ENCODE peak calls at places on chromosome 17, in six cellular contexts. H is HepG2, G is A549, Q is GM12878, O is K562, Y is upper lobe of left lung. W is an unnamed sample.

GRCh38 chr17:45223541-45224528 is 2.1 kb downstream of the FMNL1 start:
- ATAC-seq in H (no peak), G (no peak), Q (peak; percentile 14), O (no peak), Y (no peak), W (no peak)

GRCh38 chr17:50035421-50035879 is 20.5 kb upstream of the ITGA3 start:
- ATAC-seq in H (peak; percentile 87), G (peak; percentile 45), Q (no peak), O (peak; percentile 56), Y (peak; percentile 16), W (no peak)

GRCh38 chr17:18021372-18021771 is 17.6 kb downstream of the ATPAF2 start:
- ATAC-seq in H (no peak), G (no peak), Q (no peak), O (no peak), Y (no peak), W (no peak)

GRCh38 chr17:54891176-54891821 is 9.4 kb upstream of the TOM1L1 start:
- ATAC-seq in H (peak; percentile 94), G (peak; percentile 92), Q (peak; percentile 63), O (peak; percentile 96), Y (peak; percentile 53), W (no peak)

GRCh38 chr17:4998666-4999428 is 1.1 kb downstream of the KIF1C start:
- ATAC-seq in H (peak; percentile 69), G (peak; percentile 8), Q (peak; percentile 52), O (no peak), Y (no peak), W (no peak)

GRCh38 chr17:77916771-77917481 is 41.6 kb upstream of the TNRC6C start:
- ATAC-seq in H (peak; percentile 47), G (peak; percentile 64), Q (peak; percentile 88), O (no peak), Y (peak; percentile 82), W (peak; percentile 25)

GRCh38 chr17:202501-202951 is 21.1 kb upstream of the DOC2B start:
- ATAC-seq in H (no peak), G (no peak), Q (no peak), O (no peak), Y (no peak), W (no peak)

GRCh38 chr17:75557075-75557851 is 30.3 kb upstream of the MYO15B start:
- ATAC-seq in H (peak; percentile 89), G (peak; percentile 79), Q (peak; percentile 54), O (peak; percentile 85), Y (peak; percentile 18), W (no peak)

GRCh38 chr17:11742891-11743290 is 144.6 kb downstream of the DNAH9 start:
- ATAC-seq in H (peak; percentile 35), G (no peak), Q (no peak), O (no peak), Y (peak; percentile 32), W (no peak)

GRCh38 chr17:78163881-78164747 is 4.3 kb upstream of the SYNGR2 start:
- ATAC-seq in H (no peak), G (no peak), Q (no peak), O (no peak), Y (no peak), W (no peak)

GRCh38 chr17:60091908-60092331 is 13.2 kb upstream of the HEATR6 start:
- ATAC-seq in H (no peak), G (no peak), Q (peak; percentile 37), O (no peak), Y (peak; percentile 5), W (no peak)

GRCh38 chr17:33968350-33969044 is 286.6 kb upstream of the CCL2 start:
- ATAC-seq in H (no peak), G (no peak), Q (peak; percentile 84), O (peak; percentile 39), Y (no peak), W (no peak)

GRCh38 chr17:30368896-30369720 is 9.6 kb upstream of the CPD start:
- ATAC-seq in H (peak; percentile 70), G (no peak), Q (no peak), O (no peak), Y (peak; percentile 53), W (no peak)

GRCh38 chr17:78879679-78880186 is 23.3 kb downstream of the CEP295NL start:
- ATAC-seq in H (no peak), G (no peak), Q (no peak), O (no peak), Y (peak; percentile 68), W (peak; percentile 29)

GRCh38 chr17:73720187-73720834 is 76.1 kb upstream of the SDK2 start:
- ATAC-seq in H (peak; percentile 65), G (no peak), Q (no peak), O (no peak), Y (no peak), W (no peak)

GRCh38 chr17:3020381-3020780 is 43.0 kb downstream of the OR1D5 start:
- ATAC-seq in H (no peak), G (no peak), Q (no peak), O (no peak), Y (no peak), W (no peak)

GRCh38 chr17:3019761-3020160 is 43.6 kb downstream of the OR1D5 start:
- ATAC-seq in H (no peak), G (no peak), Q (no peak), O (no peak), Y (no peak), W (no peak)

GRCh38 chr17:3022197-3022596 is 41.2 kb downstream of the OR1D5 start:
- ATAC-seq in H (no peak), G (no peak), Q (no peak), O (no peak), Y (no peak), W (no peak)

GRCh38 chr17:3015890-3016289 is 47.5 kb downstream of the OR1D5 start:
- ATAC-seq in H (no peak), G (no peak), Q (no peak), O (no peak), Y (no peak), W (no peak)

DNA sequence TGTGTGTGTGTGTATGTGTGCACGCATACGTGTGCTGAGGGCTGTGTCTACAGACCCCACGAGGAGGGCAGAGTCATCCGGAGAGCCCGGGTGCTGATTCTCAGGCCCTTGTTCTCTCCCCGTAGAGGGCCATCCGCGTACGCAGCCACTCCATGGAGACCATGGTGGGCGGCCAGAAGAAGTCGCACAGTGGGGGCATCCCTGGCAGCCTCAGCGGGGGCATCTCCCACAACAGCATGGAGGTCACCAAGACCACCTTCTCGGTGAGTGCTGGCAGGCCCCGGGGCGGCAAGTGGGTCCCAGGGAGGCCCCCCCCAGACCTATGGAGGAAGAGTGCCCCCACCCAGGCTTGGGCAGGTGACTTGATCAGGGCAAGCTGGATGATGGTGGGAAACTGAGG is 45.5 kb downstream of the OR1D5 start:
- ATAC-seq in H (no peak), G (no peak), Q (no peak), O (no peak), Y (no peak), W (no peak)
- TF ChIP-seq POLR2A in H (no peak), G (no peak), Q (no peak), O (no peak), Y (no peak), W (no peak)

GRCh38 chr17:22510504-22510903 is 818.2 kb downstream of the KCNJ18 start:
- ATAC-seq in H (no peak), G (no peak), Q (no peak), O (no peak), Y (no peak), W (no peak)

GRCh38 chr17:22506861-22507260 is 814.5 kb downstream of the KCNJ18 start:
- ATAC-seq in H (no peak), G (no peak), Q (no peak), O (no peak), Y (no peak), W (no peak)

GRCh38 chr17:22506231-22506630 is 813.9 kb downstream of the KCNJ18 start:
- ATAC-seq in H (no peak), G (no peak), Q (no peak), O (no peak), Y (no peak), W (no peak)

GRCh38 chr17:22505660-22506059 is 813.3 kb downstream of the KCNJ18 start:
- ATAC-seq in H (no peak), G (no peak), Q (no peak), O (no peak), Y (no peak), W (no peak)

GRCh38 chr17:22507823-22508222 is 815.5 kb downstream of the KCNJ18 start:
- ATAC-seq in H (peak; percentile 96), G (no peak), Q (no peak), O (peak; percentile 92), Y (no peak), W (no peak)
- TF ChIP-seq EP300 in H (no peak), G (no peak), Q (no peak), O (no peak), Y (no peak), W (no peak)

GRCh38 chr17:7856081-7856791 is 1.1 kb downstream of the NAA38 start:
- ATAC-seq in H (peak; percentile 0), G (no peak), Q (peak; percentile 0), O (no peak), Y (no peak), W (no peak)

GRCh38 chr17:7856840-7857723 is at the start of gene NAA38:
- ATAC-seq in H (peak; percentile 90), G (peak; percentile 74), Q (peak; percentile 91), O (peak; percentile 93), Y (peak; percentile 94), W (peak; percentile 91)

GRCh38 chr17:7857724-7858486 is at the start of gene CYB5D1:
- ATAC-seq in H (peak; percentile 37), G (peak; percentile 52), Q (peak; percentile 54), O (peak; percentile 42), Y (peak; percentile 81), W (peak; percentile 73)

GRCh38 chr17:7858487-7858832 is 657 bp downstream of the CYB5D1 start:
- ATAC-seq in H (peak; percentile 64), G (peak; percentile 39), Q (peak; percentile 20), O (peak; percentile 55), Y (no peak), W (no peak)

DNA sequence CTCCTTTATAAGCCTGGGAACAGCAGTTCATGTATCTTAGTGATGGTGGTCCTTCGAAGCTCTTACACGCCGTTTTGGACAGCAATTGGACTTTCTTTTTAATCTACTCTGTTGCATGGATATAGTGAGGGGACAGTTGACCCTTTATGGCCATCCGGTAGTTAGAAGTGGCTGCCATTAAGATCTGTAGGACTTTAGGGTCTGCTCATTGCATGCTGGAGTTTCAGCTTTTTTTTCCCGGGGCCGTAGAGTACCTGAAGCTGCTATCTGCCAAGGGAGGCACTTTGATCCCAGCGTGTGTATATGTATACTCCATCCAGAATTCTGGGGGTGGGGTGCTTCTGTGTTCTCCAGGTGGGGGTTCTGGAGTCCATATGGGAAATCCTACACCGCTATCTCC is 1.2 kb downstream of the CYB5D1 start:
- ATAC-seq in H (no peak), G (no peak), Q (no peak), O (no peak), Y (no peak), W (no peak)
- H3K4me3 ChIP-seq in H (peak overlapping the region; percentile 83), G (peak overlapping the region; percentile 69), Q (peak overlapping the region; percentile 96), O (peak overlapping the region; percentile 65), Y (peak overlapping the region; percentile 76), W (no peak overlapping the region)

GRCh38 chr17:83051423-83052240 is 27.8 kb upstream of the METRNL start:
- ATAC-seq in H (peak; percentile 86), G (peak; percentile 86), Q (peak; percentile 96), O (peak; percentile 96), Y (peak; percentile 96), W (peak; percentile 97)
- TF ChIP-seq POLR2A in H (peak; percentile 91), G (peak; percentile 95), Q (peak; percentile 96), O (peak; percentile 86), Y (peak; percentile 61), W (peak; percentile 75)

W was measured in gastroesophageal sphincter.